ENCODE peak calls at places on chromosomes 7 and 10, in four cellular contexts. W is fibroblast of mammary gland, P is NCI-H1436, I is T47D. C is an unnamed sample.

GRCh38 chr7:151302531-151302930 is 39.1 kb upstream of the NUB1 start:
- DNase-seq in I (no peak), W (no peak), P (no peak), C (no peak)

GRCh38 chr7:37448637-37449331 is at the start of gene ELMO1:
- DNase-seq in P (no peak), I (peak), W (peak), C (peak)

GRCh38 chr10:71326464-71326881 is 7.4 kb downstream of the SLC29A3 start:
- DNase-seq in W (no peak), I (no peak), P (peak), C (no peak)

GRCh38 chr10:71234970-71235681 is 22.8 kb downstream of the UNC5B start:
- DNase-seq in P (no peak), I (no peak), W (peak), C (peak)

GRCh38 chr7:91005861-91006260 is 258.4 kb upstream of the FZD1 start:
- DNase-seq in P (no peak), I (no peak), W (no peak), C (no peak)

GRCh38 chr10:32890444-32890843 is 67.6 kb downstream of the ITGB1 start:
- DNase-seq in P (no peak), I (no peak), W (no peak), C (no peak)

GRCh38 chr7:116591202-116592040 is 66.6 kb downstream of the CAV1 start:
- DNase-seq in I (no peak), P (no peak), W (peak), C (no peak)

GRCh38 chr10:100413206-100413605 is 49.6 kb upstream of the WNT8B start:
- DNase-seq in W (no peak), I (no peak), P (no peak), C (no peak)

GRCh38 chr7:43692582-43693373 is 36.5 kb downstream of the COA1 start:
- DNase-seq in I (no peak), P (no peak), W (peak), C (no peak)

GRCh38 chr7:116786791-116787443 is 75.5 kb upstream of the CAPZA2 start:
- DNase-seq in W (peak), P (no peak), I (no peak), C (no peak)

GRCh38 chr7:23276381-23276780 is 22.8 kb upstream of the MALSU1 start:
- DNase-seq in I (no peak), W (no peak), P (no peak), C (no peak)

GRCh38 chr7:142168746-142169145 is 57.2 kb downstream of the MGAM2 start:
- DNase-seq in I (peak), P (no peak), W (no peak), C (no peak)

GRCh38 chr10:73867126-73867807 is 7.1 kb downstream of the CAMK2G start:
- DNase-seq in W (no peak), P (no peak), I (no peak), C (no peak)